ENCODE peak calls at places on chromosomes 13 and 19, in eight cellular contexts. J, L, R, D, B, G, F and C are unnamed samples.

GRCh38 chr19:55308281-55308680 is 16.9 kb downstream of the TMEM150B start:
- DNase-seq in J (no peak), L (no peak), R (no peak), D (no peak), B (no peak), G (no peak), F (no peak), C (no peak)

GRCh38 chr13:95455782-95456181 is 96.7 kb upstream of the CLDN10 start:
- DNase-seq in J (no peak), L (no peak), R (no peak), D (no peak), B (no peak), G (no peak), F (no peak), C (no peak)

GRCh38 chr19:38478273-38478971 is 44.9 kb downstream of the RYR1 start:
- DNase-seq in J (no peak), L (no peak), R (no peak), D (no peak), B (peak; percentile 90), G (no peak), F (no peak), C (no peak)

GRCh38 chr13:70959376-70959775 is 851.1 kb upstream of the KLHL1 start:
- DNase-seq in J (no peak), L (no peak), R (no peak), D (no peak), B (no peak), G (no peak), F (no peak), C (no peak)

GRCh38 chr13:37645181-37645580 is 46.6 kb upstream of the POSTN start:
- DNase-seq in J (no peak), L (no peak), R (no peak), D (no peak), B (no peak), G (no peak), F (no peak), C (no peak)

GRCh38 chr13:101728021-101728420 is 275.5 kb downstream of the ITGBL1 start:
- DNase-seq in J (no peak), L (no peak), R (no peak), D (no peak), B (no peak), G (no peak), F (no peak), C (no peak)

GRCh38 chr13:95530178-95530577 is 22.3 kb upstream of the CLDN10 start:
- DNase-seq in J (peak; percentile 5), L (no peak), R (no peak), D (peak; percentile 92), B (no peak), G (no peak), F (peak; percentile 52), C (no peak)

GRCh38 chr19:38204096-38204495 is 19.9 kb downstream of the DPF1 start:
- DNase-seq in J (no peak), L (no peak), R (no peak), D (no peak), B (no peak), G (no peak), F (no peak), C (no peak)

GRCh38 chr13:35614666-35615065 is 138.2 kb upstream of the MAB21L1 start:
- DNase-seq in J (no peak), L (no peak), R (no peak), D (no peak), B (no peak), G (no peak), F (no peak), C (no peak)

DNA sequence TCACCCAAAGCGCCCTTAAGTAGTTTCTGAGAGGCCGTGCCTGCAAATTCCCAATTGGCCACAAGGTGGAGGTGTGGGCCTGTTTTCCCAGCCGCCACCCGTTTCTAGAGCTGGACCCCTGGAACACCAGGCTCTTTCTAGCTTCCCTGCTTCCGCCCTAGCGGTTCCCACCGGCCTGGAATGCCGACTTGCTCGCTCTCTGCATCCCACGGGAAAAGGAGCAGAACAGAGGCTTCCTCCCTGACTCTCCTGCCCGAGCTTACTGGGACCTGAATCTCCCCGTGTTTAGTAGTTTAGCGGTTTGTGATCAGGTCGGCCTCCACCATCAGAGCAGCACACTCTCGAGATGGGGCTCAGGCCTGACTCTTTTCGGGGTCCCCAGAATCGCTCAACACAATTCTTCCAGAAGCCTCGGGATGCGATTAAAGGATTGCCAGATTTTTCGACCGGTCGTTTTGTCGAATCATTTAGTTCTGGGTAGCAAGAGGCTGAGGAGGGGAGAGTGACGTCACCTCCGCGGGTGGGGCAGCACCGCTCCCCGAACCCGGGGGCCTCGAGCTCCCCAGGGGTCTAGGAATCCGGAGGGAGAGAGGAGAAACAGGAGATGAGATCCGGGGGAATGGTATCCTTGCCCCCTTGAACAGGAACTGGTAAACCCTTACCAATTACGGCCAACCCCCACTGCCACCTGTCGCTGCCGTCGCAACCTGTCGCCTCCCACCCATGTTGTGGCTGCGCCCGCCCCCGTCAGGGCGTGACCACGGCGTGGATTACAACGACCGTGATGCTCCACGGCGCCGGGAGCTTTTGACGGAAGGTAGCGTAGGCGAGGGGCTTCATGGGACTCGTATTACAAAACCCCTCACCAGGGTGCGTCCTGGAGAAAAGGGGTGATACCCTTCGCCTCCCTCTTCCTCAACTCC is 8.0 kb downstream of the NAPSA start:
- DNase-seq in J (peak; percentile 41), L (peak; percentile 74), R (peak; percentile 80), D (peak; percentile 72), B (peak; percentile 68), G (peak; percentile 72), F (peak; percentile 62), C (peak; percentile 55)
- TF ChIP-seq POLR2A in J (no peak), L (no peak), R (peak; percentile 23), D (no peak), B (no peak), G (no peak), F (no peak), C (peak; percentile 28)

DNA sequence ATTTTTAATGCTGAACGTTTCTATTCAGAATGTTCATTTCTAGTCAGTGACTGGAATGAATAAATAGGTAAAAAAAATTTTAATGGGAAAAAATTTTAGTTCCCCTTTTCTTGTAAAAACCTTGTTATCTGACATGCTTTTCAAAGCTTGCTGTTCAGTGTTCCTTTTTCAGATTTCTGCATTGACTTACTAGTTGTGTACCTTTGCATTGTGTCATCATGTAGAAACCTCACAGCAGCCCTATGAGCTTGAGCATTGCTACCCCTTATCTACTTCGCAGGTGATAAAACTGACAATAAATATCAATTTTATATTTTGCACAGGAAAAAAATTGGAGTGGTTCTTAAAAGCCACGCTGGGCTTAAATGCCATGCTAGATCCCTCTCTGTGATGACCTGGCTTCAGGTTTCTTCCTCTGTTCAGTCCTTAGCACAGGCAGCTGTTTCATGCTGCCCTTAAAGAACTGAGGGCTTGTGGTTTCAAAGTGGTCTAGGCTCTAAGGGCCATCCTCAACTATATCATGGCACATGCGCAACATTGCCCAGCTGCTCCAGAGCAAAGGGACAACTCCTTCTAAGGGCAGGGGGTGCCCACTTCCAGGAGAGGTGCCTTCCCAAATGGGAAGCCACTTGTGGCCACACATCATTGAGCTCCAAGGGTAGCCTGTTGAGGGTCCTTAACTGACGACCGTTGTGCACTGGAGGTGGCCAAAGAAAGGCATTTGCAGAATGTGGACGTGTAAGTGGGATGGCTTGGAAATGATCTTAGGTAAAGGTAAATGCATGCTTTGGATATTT is 7.5 kb downstream of the GPR183 start:
- DNase-seq in J (no peak), L (no peak), R (no peak), D (no peak), B (no peak), G (no peak), F (no peak), C (no peak)
- H3K4me1 ChIP-seq in J (no peaks in the 10 kb centered on the region), L (peaks cover 6% of the 10 kb centered on the region), R (no peaks in the 10 kb centered on the region), D (no peaks in the 10 kb centered on the region), B (no peaks in the 10 kb centered on the region), G (no peaks in the 10 kb centered on the region), F (no peaks in the 10 kb centered on the region), C (no peaks in the 10 kb centered on the region)

DNA sequence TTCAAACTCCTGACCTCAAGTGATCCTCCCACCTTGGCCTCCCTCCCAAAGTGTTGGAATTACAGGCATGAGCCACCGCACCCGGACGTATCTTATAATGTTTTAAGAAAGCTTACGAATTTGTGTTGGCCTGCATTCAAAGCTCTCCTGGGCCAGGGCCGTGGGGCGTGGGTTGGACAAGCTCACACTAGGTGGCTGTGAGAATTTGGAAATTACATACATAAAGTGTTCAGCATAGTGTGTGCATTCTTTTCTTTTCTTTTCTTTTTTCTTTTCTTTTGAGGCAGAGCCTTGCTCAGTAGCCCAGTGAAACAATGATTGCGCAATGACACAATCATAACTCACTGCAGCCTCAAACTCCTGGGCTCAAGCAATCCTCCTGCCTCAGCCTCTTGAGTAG is 2.6 kb downstream of the ZSWIM4 start:
- DNase-seq in J (peak; percentile 71), L (no peak), R (peak; percentile 52), D (no peak), B (no peak), G (peak; percentile 77), F (peak; percentile 51), C (no peak)
- H3K27ac ChIP-seq in J (peak overlapping the region; percentile 20), L (peak overlapping the region; percentile 90), R (peak overlapping the region; percentile 99), D (no peak overlapping the region), B (peak overlapping the region; percentile 97), G (peak overlapping the region; percentile 99), F (peak overlapping the region; percentile 92), C (no peak overlapping the region)

GRCh38 chr13:47588676-47589075 is 412.4 kb downstream of the SUCLA2 start:
- DNase-seq in J (no peak), L (no peak), R (no peak), D (no peak), B (no peak), G (no peak), F (no peak), C (no peak)
- TF ChIP-seq POLR2A in J (no peak), L (no peak), R (no peak), D (no peak), B (no peak), G (no peak), F (no peak), C (no peak)